ENCODE peak calls at places on chromosomes 11 and 22, in six cellular contexts. I, M, E, Q, T and F are unnamed samples.

GRCh38 chr11:93740031-93740801 is 1.1 kb downstream of the TAF1D start:
- DNase-seq in I (no peak), M (peak; percentile 25), E (peak; percentile 80), Q (no peak), T (no peak), F (peak; percentile 22)

GRCh38 chr11:68146010-68146540 is 24.9 kb upstream of the CHKA start:
- DNase-seq in I (no peak), M (peak; percentile 94), E (no peak), Q (peak; percentile 88), T (peak; percentile 97), F (peak; percentile 93)

GRCh38 chr11:81658722-81659121 is 1074.9 kb downstream of the FAM181B start:
- DNase-seq in I (no peak), M (peak; percentile 13), E (peak; percentile 49), Q (no peak), T (no peak), F (peak; percentile 10)

GRCh38 chr11:75103380-75104026 is 6.8 kb upstream of the OR2AT4 start:
- DNase-seq in I (no peak), M (no peak), E (peak; percentile 39), Q (no peak), T (no peak), F (no peak)

GRCh38 chr11:130029137-130029536 is 26.5 kb upstream of the PRDM10 start:
- DNase-seq in I (no peak), M (no peak), E (peak; percentile 8), Q (no peak), T (no peak), F (no peak)

GRCh38 chr11:115618428-115618827 is 114.2 kb upstream of the CADM1 start:
- DNase-seq in I (no peak), M (no peak), E (no peak), Q (no peak), T (no peak), F (no peak)

GRCh38 chr11:69311767-69312385 is 17.9 kb downstream of the MYEOV start:
- DNase-seq in I (no peak), M (no peak), E (no peak), Q (no peak), T (peak; percentile 36), F (no peak)

GRCh38 chr22:36343720-36344105 is 44.1 kb downstream of the MYH9 start:
- DNase-seq in I (no peak), M (no peak), E (no peak), Q (no peak), T (no peak), F (no peak)

GRCh38 chr11:87033561-87033960 is 4.2 kb upstream of the TMEM135 start:
- DNase-seq in I (no peak), M (no peak), E (no peak), Q (no peak), T (no peak), F (no peak)

GRCh38 chr11:2366271-2366670 is 10.8 kb upstream of the CD81 start:
- DNase-seq in I (no peak), M (no peak), E (no peak), Q (no peak), T (no peak), F (no peak)

GRCh38 chr22:33426451-33426850 is 368.3 kb upstream of the SYN3 start:
- DNase-seq in I (peak; percentile 6), M (no peak), E (no peak), Q (no peak), T (no peak), F (no peak)

GRCh38 chr22:25192406-25192805 is 7.3 kb upstream of the CRYBB3 start:
- DNase-seq in I (no peak), M (no peak), E (no peak), Q (no peak), T (no peak), F (no peak)

GRCh38 chr11:116502641-116503061 is 270.1 kb downstream of the BUD13 start:
- DNase-seq in I (peak; percentile 80), M (no peak), E (no peak), Q (peak; percentile 46), T (no peak), F (peak; percentile 7)

GRCh38 chr22:42173183-42173926 is 42.7 kb upstream of the CYP2D6 start:
- DNase-seq in I (no peak), M (no peak), E (no peak), Q (no peak), T (no peak), F (no peak)

GRCh38 chr11:75022289-75022688 is 33.6 kb downstream of the NEU3 start:
- DNase-seq in I (no peak), M (no peak), E (no peak), Q (no peak), T (no peak), F (no peak)

GRCh38 chr11:128684582-128685382 is 9.1 kb upstream of the FLI1 start:
- DNase-seq in I (no peak), M (no peak), E (no peak), Q (no peak), T (no peak), F (no peak)

GRCh38 chr22:24753919-24754318 is 20.6 kb downstream of the PIWIL3 start:
- DNase-seq in I (no peak), M (no peak), E (peak; percentile 16), Q (no peak), T (no peak), F (no peak)

GRCh38 chr11:33319965-33320813 is 63.0 kb downstream of the HIPK3 start:
- DNase-seq in I (no peak), M (no peak), E (peak; percentile 36), Q (no peak), T (no peak), F (no peak)
- H3K4me3 ChIP-seq in I (no peak overlapping the region), M (no peak overlapping the region), E (peak overlapping the region; percentile 29), Q (no peak overlapping the region), T (no peak overlapping the region), F (no peak overlapping the region)

DNA sequence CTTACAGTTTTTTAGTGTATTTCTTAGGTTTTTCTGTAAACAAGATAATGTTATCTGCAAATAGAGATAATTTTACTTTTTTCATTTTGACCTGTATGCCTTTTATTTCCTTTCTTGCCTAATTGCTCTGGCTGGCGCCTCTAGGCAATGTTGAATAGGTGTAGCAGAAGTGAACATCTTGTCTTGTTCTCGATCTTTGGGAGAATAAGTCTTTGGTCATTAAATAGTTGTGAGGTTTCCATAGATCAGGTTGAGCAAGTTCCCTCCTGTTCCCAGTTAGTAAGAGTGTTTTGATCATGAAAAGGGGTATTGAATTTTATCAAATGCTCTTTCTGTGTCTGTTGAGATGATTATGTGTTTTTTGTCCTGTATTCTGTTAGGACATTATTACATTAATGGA is 24.0 kb downstream of the PIH1D2 start:
- DNase-seq in I (no peak), M (no peak), E (no peak), Q (no peak), T (no peak), F (no peak)
- TF ChIP-seq CTCF in I (no peak), M (no peak), E (no peak), Q (no peak), T (no peak), F (no peak)

DNA sequence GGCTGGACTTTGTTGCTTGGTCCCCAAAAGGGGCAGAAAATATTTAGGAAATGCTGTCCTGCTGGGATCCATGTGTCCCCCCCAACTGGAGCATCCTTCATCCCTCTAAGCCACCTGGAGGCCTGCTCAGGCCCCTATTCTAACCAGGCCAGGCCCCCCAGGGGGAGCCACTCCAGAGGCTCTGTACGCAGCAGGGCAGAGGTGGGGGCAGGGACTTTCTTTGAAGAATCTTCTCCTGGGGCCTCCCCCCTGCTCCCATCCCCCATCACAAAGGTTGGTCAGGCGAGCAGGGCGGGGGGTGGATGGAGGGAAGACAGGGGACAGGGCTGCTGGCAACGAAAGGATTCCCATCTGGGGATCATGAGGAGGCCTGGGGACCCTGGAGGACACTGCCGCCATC is 170.8 kb downstream of the MN1 start:
- DNase-seq in I (no peak), M (no peak), E (no peak), Q (no peak), T (no peak), F (no peak)
- H3K4me3 ChIP-seq in I (no peak overlapping the region), M (no peak overlapping the region), E (no peak overlapping the region), Q (no peak overlapping the region), T (no peak overlapping the region), F (no peak overlapping the region)

GRCh38 chr11:73496134-73496533 is 101.8 kb downstream of the FAM168A start:
- DNase-seq in I (no peak), M (no peak), E (peak; percentile 21), Q (no peak), T (no peak), F (no peak)
- TF ChIP-seq CTCF in I (no peak), M (no peak), E (no peak), Q (no peak), T (no peak), F (no peak)